ENCODE peak calls at places on chromosome 5, in four cellular contexts. W is head of caudate nucleus; D is mesendoderm; O is stimulated activated naive CD4-positive, alpha-beta T cell treated with Interleukin-2 at 50 U/mL for 16 hours. N is an unnamed sample.

GRCh38 chr5:169906745-169907649 is 73.3 kb downstream of the INSYN2B start:
- DNase-seq in O (no peak), D (peak; percentile 83), W (no peak), N (no peak)

GRCh38 chr5:78843436-78843835 is 141.7 kb downstream of the ARSB start:
- DNase-seq in O (no peak), W (no peak), D (no peak), N (no peak)

GRCh38 chr5:10479226-10479721 is 37.6 kb downstream of the ROPN1L start:
- DNase-seq in D (peak; percentile 74), O (no peak), W (no peak), N (no peak)

GRCh38 chr5:135085936-135086235 is 51.9 kb upstream of the PITX1 start:
- DNase-seq in W (no peak), O (no peak), D (no peak), N (no peak)

GRCh38 chr5:19314840-19315239 is 673.2 kb downstream of the CDH18 start:
- DNase-seq in D (peak; percentile 87), W (no peak), O (no peak), N (no peak)

GRCh38 chr5:98205691-98206461 is 567.6 kb upstream of the RGMB start:
- DNase-seq in O (no peak), D (peak; percentile 3), W (no peak), N (no peak)

GRCh38 chr5:172611913-172612312 is 29.1 kb upstream of the NEURL1B start:
- DNase-seq in D (no peak), O (no peak), W (no peak), N (no peak)

GRCh38 chr5:172506921-172507320 is 52.6 kb upstream of the SH3PXD2B start:
- DNase-seq in W (peak; percentile 32), D (no peak), O (no peak), N (peak; percentile 53)

GRCh38 chr5:168291961-168292782 is 727 bp downstream of the WWC1 start:
- DNase-seq in W (no peak), D (peak; percentile 73), O (no peak), N (no peak)

GRCh38 chr5:93017854-93018253 is 563.2 kb downstream of the NR2F1-AS1 start:
- DNase-seq in O (no peak), W (no peak), D (peak; percentile 1), N (no peak)

GRCh38 chr5:68011801-68012200 is 203.8 kb upstream of the PIK3R1 start:
- DNase-seq in D (no peak), O (no peak), W (no peak), N (no peak)

GRCh38 chr5:170302729-170303501 is 5.3 kb upstream of the LCP2 start:
- DNase-seq in O (peak; percentile 49), W (no peak), D (peak; percentile 46), N (no peak)

GRCh38 chr5:169893586-169893985 is 86.7 kb downstream of the INSYN2B start:
- DNase-seq in W (no peak), D (no peak), O (no peak), N (no peak)

GRCh38 chr5:147040856-147041255 is 162.3 kb upstream of the PPP2R2B start:
- DNase-seq in D (peak; percentile 65), O (no peak), W (no peak), N (no peak)

GRCh38 chr5:15285901-15286583 is 213.9 kb upstream of the FBXL7 start:
- DNase-seq in O (no peak), W (peak; percentile 43), D (no peak), N (no peak)

N was measured in osteocyte.